ENCODE peak calls at places on chromosomes 3 and 15, in four cellular contexts. S, K, E and N are unnamed samples.

GRCh38 chr3:57803647-57804081 is 47.6 kb downstream of the SLMAP start:
- DNase-seq in S (peak), K (no peak), E (no peak), N (peak)

GRCh38 chr3:114380233-114380645 is 86.4 kb downstream of the TIGIT start:
- DNase-seq in S (peak), K (no peak), E (no peak), N (peak)

GRCh38 chr15:85879334-85880163 is 84.8 kb upstream of the KLHL25 start:
- DNase-seq in S (no peak), K (no peak), E (no peak), N (no peak)

GRCh38 chr3:176562381-176562780 is 634.9 kb downstream of the TBL1XR1 start:
- DNase-seq in S (no peak), K (no peak), E (no peak), N (no peak)

GRCh38 chr3:70612920-70613319 is 300.5 kb upstream of the MDFIC2 start:
- DNase-seq in S (no peak), K (no peak), E (no peak), N (no peak)

GRCh38 chr3:65146149-65146548 is 458.3 kb upstream of the ADAMTS9 start:
- DNase-seq in S (no peak), K (no peak), E (no peak), N (peak)

GRCh38 chr3:29686889-29687592 is 406.2 kb downstream of the RBMS3 start:
- DNase-seq in S (peak), K (no peak), E (peak), N (peak)

GRCh38 chr3:193954752-193955151 is 181.2 kb upstream of the HES1 start:
- DNase-seq in S (no peak), K (no peak), E (no peak), N (no peak)

GRCh38 chr3:104952587-104952986 is 414.1 kb upstream of the ALCAM start:
- DNase-seq in S (peak), K (no peak), E (no peak), N (peak)

GRCh38 chr15:44535509-44536297 is 1.2 kb upstream of the EIF3J start:
- DNase-seq in S (no peak), K (peak), E (peak), N (no peak)

GRCh38 chr3:132245547-132245946 is 71.7 kb upstream of the ACP3 start:
- DNase-seq in S (no peak), K (no peak), E (no peak), N (no peak)

GRCh38 chr3:151769175-151769574 is 35.4 kb downstream of the AADACL2 start:
- DNase-seq in S (no peak), K (no peak), E (no peak), N (no peak)

GRCh38 chr15:83565553-83566159 is 88.3 kb upstream of the ADAMTSL3 start:
- DNase-seq in S (peak), K (no peak), E (peak), N (no peak)

GRCh38 chr3:190225186-190225692 is 97.0 kb downstream of the CLDN1 start:
- DNase-seq in S (peak), K (no peak), E (no peak), N (peak)

GRCh38 chr3:178439504-178439903 is 96.7 kb upstream of the KCNMB2 start:
- DNase-seq in S (peak), K (no peak), E (peak), N (peak)

GRCh38 chr15:73873889-73874511 is 636 bp downstream of the TBC1D21 start:
- DNase-seq in S (peak), K (no peak), E (peak), N (peak)

GRCh38 chr3:129039271-129040038 is 21.1 kb upstream of the GP9 start:
- DNase-seq in S (no peak), K (no peak), E (no peak), N (no peak)

GRCh38 chr15:60614862-60615771 is 136.2 kb upstream of the ICE2 start:
- DNase-seq in S (no peak), K (no peak), E (no peak), N (no peak)

GRCh38 chr15:59691194-59691805 is 2.2 kb upstream of the BNIP2 start:
- DNase-seq in S (peak), K (no peak), E (peak), N (peak)

GRCh38 chr3:154364849-154365248 is 40.6 kb upstream of the DHX36 start:
- DNase-seq in S (no peak), K (no peak), E (no peak), N (no peak)

GRCh38 chr3:14150078-14150477 is 25.2 kb downstream of the TMEM43 start:
- DNase-seq in S (no peak), K (no peak), E (no peak), N (no peak)

GRCh38 chr3:161969867-161970266 is 473.3 kb downstream of the OTOL1 start:
- DNase-seq in S (peak), K (no peak), E (no peak), N (peak)

GRCh38 chr3:52088445-52089367 is 32.3 kb upstream of the DUSP7 start:
- DNase-seq in S (peak), K (no peak), E (no peak), N (peak)

GRCh38 chr3:71944482-71944881 is 159.5 kb upstream of the PROK2 start:
- DNase-seq in S (no peak), K (no peak), E (no peak), N (no peak)

GRCh38 chr15:83574345-83574744 is 79.6 kb upstream of the ADAMTSL3 start:
- DNase-seq in S (no peak), K (no peak), E (no peak), N (no peak)

GRCh38 chr3:189845069-189845468 is 213.9 kb downstream of the TP63 start:
- DNase-seq in S (no peak), K (no peak), E (no peak), N (no peak)

GRCh38 chr3:197466586-197467399 is 89.0 kb downstream of the BDH1 start:
- DNase-seq in S (peak), K (no peak), E (no peak), N (peak)

GRCh38 chr3:43259626-43260025 is 26.7 kb upstream of the SNRK start:
- DNase-seq in S (no peak), K (no peak), E (no peak), N (no peak)

GRCh38 chr15:76840830-76841460 is 64.2 kb downstream of the SCAPER start:
- DNase-seq in S (peak), K (no peak), E (no peak), N (peak)

GRCh38 chr3:23888617-23889228 is 28.1 kb downstream of the NKIRAS1 start:
- DNase-seq in S (peak), K (no peak), E (no peak), N (peak)

GRCh38 chr3:11735638-11736037 is 91.9 kb upstream of the VGLL4 start:
- DNase-seq in S (no peak), K (no peak), E (no peak), N (no peak)

GRCh38 chr3:6516143-6516542 is 344.8 kb upstream of the GRM7 start:
- DNase-seq in S (no peak), K (no peak), E (no peak), N (no peak)

GRCh38 chr15:100259266-100259665 is 82.5 kb downstream of the ADAMTS17 start:
- DNase-seq in S (no peak), K (no peak), E (no peak), N (no peak)

GRCh38 chr3:165839296-165840076 is 2.3 kb upstream of the BCHE start:
- DNase-seq in S (no peak), K (no peak), E (no peak), N (no peak)

GRCh38 chr3:197926418-197926817 is 23.6 kb upstream of the RPL35A start:
- DNase-seq in S (no peak), K (no peak), E (no peak), N (no peak)

GRCh38 chr3:174462908-174463307 is 396.2 kb upstream of the NAALADL2 start:
- DNase-seq in S (no peak), K (no peak), E (no peak), N (no peak)

GRCh38 chr3:112115161-112115739 is 17.8 kb downstream of the GCSAM start:
- DNase-seq in S (no peak), K (no peak), E (peak), N (peak)

GRCh38 chr3:76134166-76134565 is 348.8 kb upstream of the ZNF717 start:
- DNase-seq in S (peak), K (no peak), E (no peak), N (peak)

GRCh38 chr3:115071611-115072010 is 75.5 kb downstream of the ZBTB20 start:
- DNase-seq in S (peak), K (no peak), E (no peak), N (peak)